ENCODE peak calls at places on chromosomes 6 and 20, in ten cellular contexts. A is amygdala, J is H54, B is NCI-H2107, Z is AG09309, W is iPS-NIHi11, Y is iPS DF 6.9, F is IMR-90, E is GM12891, I is activated gamma-delta T cell treated with Interleukin-2 at 50 U/mL for 16 hours. L is an unnamed sample.
A peak's percentile ranks its signal among the peaks of the same experiment; 100 is the strongest.

GRCh38 chr20:24135786-24136185 is 147.2 kb upstream of the GGTLC1 start:
- DNase-seq in Y (no peak), B (no peak), W (no peak), F (no peak), A (no peak), J (no peak), E (no peak), Z (no peak), I (no peak), L (no peak)

GRCh38 chr6:152246554-152247337 is 390.4 kb downstream of the SYNE1 start:
- DNase-seq in F (peak; percentile 54), Y (no peak), Z (no peak), W (no peak), B (no peak), A (no peak), J (no peak), I (no peak), E (no peak), L (no peak)

GRCh38 chr6:10478187-10479040 is 42.7 kb upstream of the GCNT2 start:
- DNase-seq in E (no peak), Z (no peak), F (peak; percentile 42), J (peak; percentile 25), B (no peak), I (no peak), Y (peak; percentile 61), W (peak; percentile 74), A (no peak), L (peak; percentile 30)

GRCh38 chr6:8973395-8973794 is 538.0 kb upstream of the SLC35B3 start:
- DNase-seq in B (no peak), I (no peak), Y (no peak), A (no peak), J (no peak), E (no peak), Z (no peak), W (no peak), F (no peak), L (no peak)

GRCh38 chr6:119544325-119545150 is 195.0 kb upstream of the MAN1A1 start:
- DNase-seq in F (peak; percentile 44), Y (no peak), E (no peak), J (no peak), B (no peak), A (no peak), I (no peak), W (no peak), Z (no peak), L (no peak)

GRCh38 chr6:112560651-112561050 is 213.5 kb downstream of the RFPL4B start:
- DNase-seq in Z (no peak), B (no peak), W (peak; percentile 19), Y (no peak), J (no peak), A (no peak), I (no peak), F (no peak), E (no peak), L (no peak)

GRCh38 chr20:5100684-5101347 is 18.9 kb downstream of the PCNA start:
- DNase-seq in E (no peak), W (peak; percentile 74), J (peak; percentile 37), Z (peak; percentile 17), B (peak; percentile 13), A (peak; percentile 66), Y (peak; percentile 29), F (peak; percentile 66), I (peak; percentile 76), L (peak; percentile 23)

GRCh38 chr6:169556238-169556637 is 145.6 kb downstream of the WDR27 start:
- DNase-seq in A (no peak), B (no peak), E (no peak), J (no peak), Z (no peak), F (no peak), W (no peak), Y (no peak), I (no peak), L (no peak)

GRCh38 chr6:19682859-19683258 is 154.3 kb upstream of the ID4 start:
- DNase-seq in Y (no peak), E (no peak), B (no peak), J (no peak), W (no peak), A (no peak), I (no peak), Z (no peak), F (no peak), L (no peak)

GRCh38 chr20:51946581-51946980 is 144.3 kb upstream of the SALL4 start:
- DNase-seq in W (no peak), F (no peak), A (no peak), J (no peak), Y (no peak), Z (no peak), I (no peak), E (no peak), B (no peak), L (no peak)

GRCh38 chr6:158095671-158096070 is 72.4 kb downstream of the SERAC1 start:
- DNase-seq in Y (no peak), I (no peak), B (no peak), E (no peak), F (no peak), J (no peak), Z (no peak), W (no peak), A (no peak), L (no peak)

GRCh38 chr6:106546322-106547052 is 82.8 kb downstream of the RTN4IP1 start:
- DNase-seq in W (no peak), I (no peak), B (no peak), F (peak; percentile 84), A (no peak), E (no peak), Z (peak; percentile 28), J (no peak), Y (no peak), L (no peak)

GRCh38 chr20:11159728-11160127 is 485.9 kb upstream of the JAG1 start:
- DNase-seq in E (no peak), W (no peak), B (no peak), A (peak; percentile 43), F (peak; percentile 91), I (no peak), Y (no peak), J (no peak), Z (no peak), L (no peak)

GRCh38 chr6:168105813-168106660 is 27.0 kb upstream of the FRMD1 start:
- DNase-seq in B (peak; percentile 55), I (no peak), J (no peak), E (no peak), A (no peak), F (no peak), Y (no peak), Z (no peak), W (no peak), L (no peak)

GRCh38 chr20:40991181-40991889 is 37.3 kb upstream of the TOP1 start:
- DNase-seq in F (no peak), I (peak; percentile 7), A (peak; percentile 4), B (no peak), E (peak; percentile 62), W (no peak), Z (no peak), Y (no peak), J (no peak), L (no peak)

GRCh38 chr6:20688710-20689500 is 154.6 kb downstream of the CDKAL1 start:
- DNase-seq in F (peak; percentile 71), E (peak; percentile 9), B (no peak), W (no peak), I (no peak), A (no peak), Z (no peak), J (no peak), Y (no peak), L (no peak)

GRCh38 chr20:46520976-46521579 is 7.7 kb upstream of the ZNF334 start:
- DNase-seq in E (no peak), Y (peak; percentile 74), Z (peak; percentile 7), F (peak; percentile 64), W (peak; percentile 80), I (peak; percentile 41), J (peak; percentile 28), A (peak; percentile 12), B (no peak), L (peak; percentile 72)

GRCh38 chr6:33237731-33238130 is 29.4 kb downstream of the RING1 start:
- DNase-seq in W (no peak), F (no peak), A (no peak), I (no peak), J (no peak), Z (no peak), Y (no peak), E (no peak), B (no peak), L (no peak)

GRCh38 chr20:16615199-16615598 is 42.0 kb upstream of the KIF16B start:
- DNase-seq in Y (no peak), F (peak; percentile 92), J (no peak), Z (peak; percentile 63), I (no peak), B (no peak), A (no peak), W (peak; percentile 15), E (no peak), L (no peak)

GRCh38 chr6:155955038-155955437 is 499.4 kb upstream of the NOX3 start:
- DNase-seq in B (no peak), A (no peak), Y (peak; percentile 58), W (peak; percentile 63), J (no peak), I (no peak), Z (no peak), F (no peak), E (no peak), L (peak; percentile 88)

GRCh38 chr6:127459231-127459641 is at the start of gene KIAA0408:
- DNase-seq in A (no peak), E (no peak), J (no peak), Y (no peak), Z (peak; percentile 40), F (peak; percentile 87), B (peak; percentile 24), W (peak; percentile 82), I (no peak), L (peak; percentile 60)

GRCh38 chr6:128655978-128656498 is 135.6 kb upstream of the PTPRK start:
- DNase-seq in F (peak; percentile 93), Z (peak; percentile 55), I (no peak), B (no peak), E (no peak), Y (no peak), J (peak; percentile 12), W (peak; percentile 9), A (no peak), L (no peak)

GRCh38 chr6:34350100-34350936 is 42.2 kb downstream of the NUDT3 start:
- DNase-seq in F (peak; percentile 31), W (no peak), J (no peak), Z (no peak), E (no peak), B (no peak), Y (no peak), A (no peak), I (no peak), L (no peak)

GRCh38 chr6:100266512-100266911 is 198.2 kb downstream of the SIM1 start:
- DNase-seq in W (no peak), J (no peak), A (no peak), Y (no peak), Z (no peak), F (no peak), B (no peak), I (no peak), E (no peak), L (no peak)